ENCODE peak calls at places on chromosomes 1 and 21, in nine cellular contexts. One of them, this sample, is unnamed.

GRCh38 chr21:25638634-25639166 is 358 bp upstream of the JAM2 start:
- DNase-seq in A549: no peak
- DNase-seq in heart left ventricle: no peak
- DNase-seq in suprapubic skin: no peak
- DNase-seq in GM12878: peak
- DNase-seq in ovary: no peak
- DNase-seq in gastrocnemius medialis: no peak
- DNase-seq in IMR-90: peak
- DNase-seq in transverse colon: no peak
- DNase-seq in this sample: no peak

GRCh38 chr1:151991663-151992344 is 1.9 kb downstream of the S100A10 start:
- DNase-seq in suprapubic skin: no peak
- DNase-seq in ovary: no peak
- DNase-seq in gastrocnemius medialis: no peak
- DNase-seq in IMR-90: no peak
- DNase-seq in A549: no peak
- DNase-seq in transverse colon: no peak
- DNase-seq in heart left ventricle: no peak
- DNase-seq in GM12878: no peak
- DNase-seq in this sample: no peak

GRCh38 chr1:44144962-44145756 is 3.7 kb upstream of the KLF18 start:
- DNase-seq in gastrocnemius medialis: no peak
- DNase-seq in GM12878: no peak
- DNase-seq in ovary: no peak
- DNase-seq in suprapubic skin: no peak
- DNase-seq in IMR-90: peak
- DNase-seq in heart left ventricle: no peak
- DNase-seq in transverse colon: no peak
- DNase-seq in A549: no peak
- DNase-seq in this sample: no peak

GRCh38 chr21:44085491-44086321 is 21.5 kb upstream of the PWP2 start:
- DNase-seq in transverse colon: no peak
- DNase-seq in ovary: no peak
- DNase-seq in GM12878: no peak
- DNase-seq in IMR-90: no peak
- DNase-seq in gastrocnemius medialis: no peak
- DNase-seq in heart left ventricle: no peak
- DNase-seq in suprapubic skin: peak
- DNase-seq in A549: no peak
- DNase-seq in this sample: no peak

GRCh38 chr21:38315155-38315554 is 58.4 kb downstream of the KCNJ15 start:
- DNase-seq in GM12878: no peak
- DNase-seq in transverse colon: no peak
- DNase-seq in ovary: no peak
- DNase-seq in suprapubic skin: no peak
- DNase-seq in heart left ventricle: peak
- DNase-seq in gastrocnemius medialis: no peak
- DNase-seq in IMR-90: no peak
- DNase-seq in A549: no peak
- DNase-seq in this sample: no peak

GRCh38 chr1:172393354-172393753 is 27.1 kb upstream of the C1orf105 start:
- DNase-seq in A549: no peak
- DNase-seq in GM12878: no peak
- DNase-seq in transverse colon: no peak
- DNase-seq in suprapubic skin: no peak
- DNase-seq in ovary: no peak
- DNase-seq in gastrocnemius medialis: no peak
- DNase-seq in IMR-90: no peak
- DNase-seq in heart left ventricle: no peak
- DNase-seq in this sample: no peak

GRCh38 chr1:115705085-115706008 is 63.2 kb downstream of the CASQ2 start:
- DNase-seq in IMR-90: no peak
- DNase-seq in GM12878: no peak
- DNase-seq in A549: no peak
- DNase-seq in suprapubic skin: no peak
- DNase-seq in heart left ventricle: no peak
- DNase-seq in ovary: no peak
- DNase-seq in transverse colon: no peak
- DNase-seq in gastrocnemius medialis: no peak
- DNase-seq in this sample: no peak

GRCh38 chr1:208211901-208212843 is 32.0 kb downstream of the PLXNA2 start:
- DNase-seq in ovary: no peak
- DNase-seq in gastrocnemius medialis: no peak
- DNase-seq in suprapubic skin: no peak
- DNase-seq in A549: no peak
- DNase-seq in heart left ventricle: no peak
- DNase-seq in IMR-90: no peak
- DNase-seq in transverse colon: no peak
- DNase-seq in GM12878: no peak
- DNase-seq in this sample: no peak

GRCh38 chr1:172414331-172414730 is 6.2 kb upstream of the C1orf105 start:
- DNase-seq in IMR-90: peak
- DNase-seq in heart left ventricle: no peak
- DNase-seq in A549: no peak
- DNase-seq in ovary: no peak
- DNase-seq in GM12878: no peak
- DNase-seq in transverse colon: no peak
- DNase-seq in gastrocnemius medialis: no peak
- DNase-seq in suprapubic skin: no peak
- DNase-seq in this sample: no peak

GRCh38 chr1:179095377-179095776 is 13.5 kb downstream of the TOR3A start:
- DNase-seq in GM12878: no peak
- DNase-seq in gastrocnemius medialis: no peak
- DNase-seq in ovary: no peak
- DNase-seq in A549: no peak
- DNase-seq in IMR-90: no peak
- DNase-seq in transverse colon: no peak
- DNase-seq in suprapubic skin: no peak
- DNase-seq in heart left ventricle: no peak
- DNase-seq in this sample: no peak

GRCh38 chr1:38114231-38114630 is 67.6 kb upstream of the POU3F1 start:
- DNase-seq in transverse colon: no peak
- DNase-seq in heart left ventricle: no peak
- DNase-seq in GM12878: no peak
- DNase-seq in suprapubic skin: no peak
- DNase-seq in ovary: no peak
- DNase-seq in A549: no peak
- DNase-seq in IMR-90: no peak
- DNase-seq in gastrocnemius medialis: no peak
- DNase-seq in this sample: peak

GRCh38 chr1:150576367-150576711 is 3.1 kb downstream of the MCL1 start:
- DNase-seq in ovary: no peak
- DNase-seq in suprapubic skin: no peak
- DNase-seq in A549: no peak
- DNase-seq in transverse colon: no peak
- DNase-seq in heart left ventricle: no peak
- DNase-seq in GM12878: no peak
- DNase-seq in IMR-90: no peak
- DNase-seq in gastrocnemius medialis: no peak
- DNase-seq in this sample: no peak

GRCh38 chr1:150574260-150575071 is 4.9 kb downstream of the MCL1 start:
- DNase-seq in A549: no peak
- DNase-seq in GM12878: no peak
- DNase-seq in suprapubic skin: no peak
- DNase-seq in IMR-90: no peak
- DNase-seq in ovary: no peak
- DNase-seq in gastrocnemius medialis: no peak
- DNase-seq in heart left ventricle: no peak
- DNase-seq in transverse colon: no peak
- DNase-seq in this sample: no peak

GRCh38 chr1:150575518-150576366 is 3.7 kb downstream of the MCL1 start:
- DNase-seq in ovary: no peak
- DNase-seq in gastrocnemius medialis: no peak
- DNase-seq in transverse colon: no peak
- DNase-seq in suprapubic skin: no peak
- DNase-seq in A549: no peak
- DNase-seq in GM12878: no peak
- DNase-seq in IMR-90: peak
- DNase-seq in heart left ventricle: no peak
- DNase-seq in this sample: no peak

GRCh38 chr1:150576794-150577556 is 2.4 kb downstream of the MCL1 start:
- DNase-seq in IMR-90: peak
- DNase-seq in GM12878: no peak
- DNase-seq in suprapubic skin: no peak
- DNase-seq in gastrocnemius medialis: no peak
- DNase-seq in heart left ventricle: no peak
- DNase-seq in ovary: no peak
- DNase-seq in transverse colon: no peak
- DNase-seq in A549: no peak
- DNase-seq in this sample: no peak

DNA sequence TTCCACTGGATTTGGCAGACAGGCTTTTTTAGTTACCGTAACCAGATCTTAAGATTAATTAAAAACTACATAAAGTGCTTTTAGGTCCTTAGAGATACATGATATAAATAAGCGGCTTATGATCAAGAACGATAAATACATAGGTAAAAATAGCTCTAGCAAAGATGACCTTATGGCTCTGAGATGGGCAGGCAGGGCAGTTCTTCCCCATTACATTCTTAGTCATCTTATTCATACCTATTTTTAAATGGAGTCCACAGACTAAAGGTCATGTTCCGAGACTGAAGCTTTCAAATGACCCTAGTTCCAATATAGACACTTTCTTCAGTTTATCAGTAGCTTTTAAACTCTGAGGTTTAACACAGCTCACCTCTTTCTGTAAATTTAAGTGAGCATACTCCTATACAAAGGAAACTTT is 4.3 kb downstream of the MCL1 start:
- DNase-seq in suprapubic skin: no peak
- DNase-seq in gastrocnemius medialis: no peak
- DNase-seq in ovary: no peak
- DNase-seq in GM12878: no peak
- DNase-seq in A549: no peak
- DNase-seq in IMR-90: no peak
- DNase-seq in heart left ventricle: no peak
- DNase-seq in transverse colon: no peak
- DNase-seq in this sample: no peak
- TF ChIP-seq POLR2A in suprapubic skin: no peak
- TF ChIP-seq POLR2A in gastrocnemius medialis: no peak
- TF ChIP-seq POLR2A in ovary: no peak
- TF ChIP-seq POLR2A in GM12878: no peak
- TF ChIP-seq POLR2A in A549: no peak
- TF ChIP-seq POLR2A in IMR-90: peak
- TF ChIP-seq POLR2A in heart left ventricle: peak
- TF ChIP-seq POLR2A in transverse colon: peak
- TF ChIP-seq POLR2A in this sample: no peak

GRCh38 chr1:50110656-50111055 is 1.9 kb downstream of the ELAVL4 start:
- DNase-seq in A549: no peak
- DNase-seq in transverse colon: no peak
- DNase-seq in ovary: no peak
- DNase-seq in GM12878: no peak
- DNase-seq in gastrocnemius medialis: no peak
- DNase-seq in heart left ventricle: no peak
- DNase-seq in suprapubic skin: no peak
- DNase-seq in IMR-90: no peak
- DNase-seq in this sample: no peak

GRCh38 chr1:50109647-50110075 is 941 bp downstream of the ELAVL4 start:
- DNase-seq in transverse colon: no peak
- DNase-seq in GM12878: no peak
- DNase-seq in IMR-90: no peak
- DNase-seq in suprapubic skin: no peak
- DNase-seq in A549: no peak
- DNase-seq in heart left ventricle: no peak
- DNase-seq in gastrocnemius medialis: no peak
- DNase-seq in ovary: no peak
- DNase-seq in this sample: no peak

GRCh38 chr1:50106095-50106761 is 2.5 kb upstream of the ELAVL4 start:
- DNase-seq in A549: no peak
- DNase-seq in gastrocnemius medialis: no peak
- DNase-seq in ovary: no peak
- DNase-seq in suprapubic skin: no peak
- DNase-seq in transverse colon: no peak
- DNase-seq in GM12878: no peak
- DNase-seq in IMR-90: no peak
- DNase-seq in heart left ventricle: no peak
- DNase-seq in this sample: no peak

GRCh38 chr1:50110084-50110615 is 1.4 kb downstream of the ELAVL4 start:
- DNase-seq in gastrocnemius medialis: no peak
- DNase-seq in A549: no peak
- DNase-seq in heart left ventricle: no peak
- DNase-seq in suprapubic skin: no peak
- DNase-seq in IMR-90: no peak
- DNase-seq in ovary: no peak
- DNase-seq in transverse colon: no peak
- DNase-seq in GM12878: no peak
- DNase-seq in this sample: no peak

DNA sequence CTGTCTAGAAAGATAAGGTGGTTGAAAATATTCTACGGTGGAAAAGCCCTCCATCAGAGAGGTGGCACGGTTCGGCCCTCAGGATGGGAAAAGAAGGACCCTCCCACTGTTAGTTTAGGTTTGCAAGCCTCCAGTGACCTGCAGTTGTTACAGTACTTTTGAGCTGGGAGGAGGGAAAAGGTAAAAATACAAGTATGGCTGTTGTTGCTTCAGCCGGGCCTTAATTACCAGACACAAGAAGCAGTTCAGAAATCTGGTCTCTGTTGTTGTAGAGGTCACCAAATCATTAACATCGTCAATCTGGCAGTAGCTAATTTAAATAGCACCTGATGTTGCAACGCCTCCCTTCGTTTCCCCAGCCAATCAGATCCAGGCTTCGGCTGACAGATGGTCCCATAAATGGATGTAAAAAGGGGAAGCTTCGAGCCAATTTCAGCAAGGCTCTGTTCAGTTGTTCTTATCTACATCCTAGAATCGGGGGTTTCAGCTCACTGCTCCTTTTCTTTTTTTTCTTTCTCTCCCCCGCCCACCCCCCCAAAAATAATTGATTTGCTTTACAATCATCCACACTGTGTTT is at the start of gene ELAVL4:
- DNase-seq in suprapubic skin: no peak
- DNase-seq in gastrocnemius medialis: no peak
- DNase-seq in A549: no peak
- DNase-seq in ovary: no peak
- DNase-seq in transverse colon: no peak
- DNase-seq in IMR-90: no peak
- DNase-seq in heart left ventricle: no peak
- DNase-seq in GM12878: no peak
- DNase-seq in this sample: no peak
- H3K4me3 ChIP-seq in suprapubic skin: no peak
- H3K4me3 ChIP-seq in gastrocnemius medialis: no peak
- H3K4me3 ChIP-seq in A549: no peak
- H3K4me3 ChIP-seq in ovary: no peak
- H3K4me3 ChIP-seq in transverse colon: no peak
- H3K4me3 ChIP-seq in IMR-90: no peak
- H3K4me3 ChIP-seq in heart left ventricle: no peak
- H3K4me3 ChIP-seq in GM12878: no peak
- H3K4me3 ChIP-seq in this sample: no peak

GRCh38 chr21:23853796-23854379 is 1753.4 kb downstream of the MRPL39 start:
- DNase-seq in A549: no peak
- DNase-seq in transverse colon: no peak
- DNase-seq in heart left ventricle: no peak
- DNase-seq in suprapubic skin: no peak
- DNase-seq in IMR-90: peak
- DNase-seq in gastrocnemius medialis: no peak
- DNase-seq in GM12878: no peak
- DNase-seq in ovary: no peak
- DNase-seq in this sample: no peak
- TF ChIP-seq CTCF in A549: no peak
- TF ChIP-seq CTCF in transverse colon: peak
- TF ChIP-seq CTCF in heart left ventricle: peak
- TF ChIP-seq CTCF in suprapubic skin: peak
- TF ChIP-seq CTCF in IMR-90: peak
- TF ChIP-seq CTCF in gastrocnemius medialis: no peak
- TF ChIP-seq CTCF in GM12878: peak
- TF ChIP-seq CTCF in ovary: no peak
- TF ChIP-seq CTCF in this sample: no peak

GRCh38 chr21:41957991-41958766 is 4.4 kb upstream of the C2CD2 start:
- DNase-seq in GM12878: no peak
- DNase-seq in heart left ventricle: peak
- DNase-seq in gastrocnemius medialis: peak
- DNase-seq in A549: peak
- DNase-seq in IMR-90: peak
- DNase-seq in suprapubic skin: no peak
- DNase-seq in transverse colon: peak
- DNase-seq in ovary: peak
- DNase-seq in this sample: no peak
- TF ChIP-seq POLR2A in GM12878: no peak
- TF ChIP-seq POLR2A in heart left ventricle: no peak
- TF ChIP-seq POLR2A in gastrocnemius medialis: no peak
- TF ChIP-seq POLR2A in A549: no peak
- TF ChIP-seq POLR2A in IMR-90: no peak
- TF ChIP-seq POLR2A in suprapubic skin: no peak
- TF ChIP-seq POLR2A in transverse colon: no peak
- TF ChIP-seq POLR2A in ovary: no peak
- TF ChIP-seq POLR2A in this sample: no peak